ENCODE peak calls at places on chromosome 7, in four cellular contexts. One of them, this sample, is unnamed.

GRCh38 chr7:135186261-135186540 is 15.7 kb upstream of the CYREN start:
- DNase-seq in HFF-Myc: no peak
- DNase-seq in astrocyte of the cerebellum: no peak
- DNase-seq in foreskin fibroblast: no peak
- DNase-seq in this sample: no peak

GRCh38 chr7:36979810-36980248 is 255.5 kb upstream of the AOAH start:
- DNase-seq in HFF-Myc: no peak
- DNase-seq in astrocyte of the cerebellum: peak; percentile 34
- DNase-seq in foreskin fibroblast: no peak
- DNase-seq in this sample: no peak

GRCh38 chr7:105677803-105678583 is 96.7 kb upstream of the EFCAB10 start:
- DNase-seq in HFF-Myc: no peak
- DNase-seq in astrocyte of the cerebellum: no peak
- DNase-seq in foreskin fibroblast: no peak
- DNase-seq in this sample: no peak

GRCh38 chr7:71783779-71784178 is 628.4 kb downstream of the CALN1 start:
- DNase-seq in HFF-Myc: no peak
- DNase-seq in astrocyte of the cerebellum: no peak
- DNase-seq in foreskin fibroblast: no peak
- DNase-seq in this sample: no peak

GRCh38 chr7:21028186-21028989 is 241.7 kb upstream of the SP8 start:
- DNase-seq in HFF-Myc: no peak
- DNase-seq in astrocyte of the cerebellum: no peak
- DNase-seq in foreskin fibroblast: no peak
- DNase-seq in this sample: no peak

GRCh38 chr7:157139142-157140117 is 704 bp downstream of the UBE3C start:
- DNase-seq in HFF-Myc: no peak
- DNase-seq in astrocyte of the cerebellum: no peak
- DNase-seq in foreskin fibroblast: peak; percentile 74
- DNase-seq in this sample: no peak

GRCh38 chr7:156892086-156892800 is 740 bp downstream of the LMBR1 start:
- DNase-seq in HFF-Myc: no peak
- DNase-seq in astrocyte of the cerebellum: no peak
- DNase-seq in foreskin fibroblast: peak; percentile 45
- DNase-seq in this sample: no peak

GRCh38 chr7:101702362-101702850 is 73.3 kb upstream of the MYL10 start:
- DNase-seq in HFF-Myc: no peak
- DNase-seq in astrocyte of the cerebellum: no peak
- DNase-seq in foreskin fibroblast: peak; percentile 22
- DNase-seq in this sample: peak; percentile 62

GRCh38 chr7:103447073-103447960 is 1.3 kb upstream of the SLC26A5 start:
- DNase-seq in HFF-Myc: peak; percentile 6
- DNase-seq in astrocyte of the cerebellum: peak; percentile 6
- DNase-seq in foreskin fibroblast: peak; percentile 71
- DNase-seq in this sample: peak; percentile 86

GRCh38 chr7:44294325-44295069 is 30.9 kb downstream of the CAMK2B start:
- DNase-seq in HFF-Myc: no peak
- DNase-seq in astrocyte of the cerebellum: no peak
- DNase-seq in foreskin fibroblast: no peak
- DNase-seq in this sample: no peak

GRCh38 chr7:28939844-28940243 is 18.3 kb downstream of the TRIL start:
- DNase-seq in HFF-Myc: no peak
- DNase-seq in astrocyte of the cerebellum: no peak
- DNase-seq in foreskin fibroblast: no peak
- DNase-seq in this sample: no peak

GRCh38 chr7:96120856-96121255 is 201.0 kb downstream of the SLC25A13 start:
- DNase-seq in HFF-Myc: no peak
- DNase-seq in astrocyte of the cerebellum: no peak
- DNase-seq in foreskin fibroblast: peak; percentile 20
- DNase-seq in this sample: no peak

GRCh38 chr7:150466477-150466876 is 16.0 kb downstream of the GIMAP8 start:
- DNase-seq in HFF-Myc: no peak
- DNase-seq in astrocyte of the cerebellum: no peak
- DNase-seq in foreskin fibroblast: no peak
- DNase-seq in this sample: no peak

GRCh38 chr7:72435366-72435765 is 23.2 kb upstream of the CALN1 start:
- DNase-seq in HFF-Myc: no peak
- DNase-seq in astrocyte of the cerebellum: no peak
- DNase-seq in foreskin fibroblast: no peak
- DNase-seq in this sample: no peak

GRCh38 chr7:44467217-44467548 is 23.3 kb downstream of the NUDCD3 start:
- DNase-seq in HFF-Myc: no peak
- DNase-seq in astrocyte of the cerebellum: no peak
- DNase-seq in foreskin fibroblast: no peak
- DNase-seq in this sample: no peak

GRCh38 chr7:5525271-5526189 is 101.9 kb upstream of the TNRC18 start:
- DNase-seq in HFF-Myc: no peak
- DNase-seq in astrocyte of the cerebellum: no peak
- DNase-seq in foreskin fibroblast: peak; percentile 76
- DNase-seq in this sample: peak; percentile 66

GRCh38 chr7:137574836-137575235 is 231.3 kb upstream of the PTN start:
- DNase-seq in HFF-Myc: no peak
- DNase-seq in astrocyte of the cerebellum: no peak
- DNase-seq in foreskin fibroblast: peak; percentile 15
- DNase-seq in this sample: no peak

GRCh38 chr7:52107355-52107754 is 790.7 kb upstream of the COBL start:
- DNase-seq in HFF-Myc: no peak
- DNase-seq in astrocyte of the cerebellum: no peak
- DNase-seq in foreskin fibroblast: no peak
- DNase-seq in this sample: no peak

GRCh38 chr7:47073284-47073683 is 508.6 kb downstream of the TNS3 start:
- DNase-seq in HFF-Myc: no peak
- DNase-seq in astrocyte of the cerebellum: no peak
- DNase-seq in foreskin fibroblast: no peak
- DNase-seq in this sample: no peak

GRCh38 chr7:27459021-27459728 is 203.5 kb downstream of the HIBADH start:
- DNase-seq in HFF-Myc: no peak
- DNase-seq in astrocyte of the cerebellum: no peak
- DNase-seq in foreskin fibroblast: peak; percentile 67
- DNase-seq in this sample: no peak

GRCh38 chr7:45685619-45686240 is 111.6 kb downstream of the ADCY1 start:
- DNase-seq in HFF-Myc: no peak
- DNase-seq in astrocyte of the cerebellum: no peak
- DNase-seq in foreskin fibroblast: no peak
- DNase-seq in this sample: no peak

GRCh38 chr7:30469303-30469702 is 9.3 kb downstream of the NOD1 start:
- DNase-seq in HFF-Myc: peak; percentile 94
- DNase-seq in astrocyte of the cerebellum: peak; percentile 97
- DNase-seq in foreskin fibroblast: peak; percentile 98
- DNase-seq in this sample: no peak
- H3K4me3 ChIP-seq in HFF-Myc: no peak overlapping the region
- H3K4me3 ChIP-seq in astrocyte of the cerebellum: no peak overlapping the region
- H3K4me3 ChIP-seq in foreskin fibroblast: no peak overlapping the region
- H3K4me3 ChIP-seq in this sample: no peak overlapping the region

GRCh38 chr7:128858380-128859231 is 4.0 kb upstream of the ATP6V1F start:
- DNase-seq in HFF-Myc: no peak
- DNase-seq in astrocyte of the cerebellum: no peak
- DNase-seq in foreskin fibroblast: peak; percentile 36
- DNase-seq in this sample: no peak

GRCh38 chr7:128861957-128862570 is 592 bp upstream of the ATP6V1F start:
- DNase-seq in HFF-Myc: no peak
- DNase-seq in astrocyte of the cerebellum: no peak
- DNase-seq in foreskin fibroblast: no peak
- DNase-seq in this sample: no peak

GRCh38 chr7:128862571-128863432 is at the start of gene ATP6V1F:
- DNase-seq in HFF-Myc: peak; percentile 96
- DNase-seq in astrocyte of the cerebellum: peak; percentile 91
- DNase-seq in foreskin fibroblast: peak; percentile 99
- DNase-seq in this sample: peak; percentile 93

GRCh38 chr7:128859232-128860157 is 3.2 kb upstream of the ATP6V1F start:
- DNase-seq in HFF-Myc: no peak
- DNase-seq in astrocyte of the cerebellum: no peak
- DNase-seq in foreskin fibroblast: peak; percentile 41
- DNase-seq in this sample: no peak

GRCh38 chr7:128860158-128861073 is 2.2 kb upstream of the ATP6V1F start:
- DNase-seq in HFF-Myc: peak; percentile 78
- DNase-seq in astrocyte of the cerebellum: peak; percentile 49
- DNase-seq in foreskin fibroblast: peak; percentile 84
- DNase-seq in this sample: no peak
- TF ChIP-seq CTCF in HFF-Myc: peak; percentile 36
- TF ChIP-seq CTCF in astrocyte of the cerebellum: peak; percentile 23
- TF ChIP-seq CTCF in foreskin fibroblast: peak; percentile 30
- TF ChIP-seq CTCF in this sample: no peak

DNA sequence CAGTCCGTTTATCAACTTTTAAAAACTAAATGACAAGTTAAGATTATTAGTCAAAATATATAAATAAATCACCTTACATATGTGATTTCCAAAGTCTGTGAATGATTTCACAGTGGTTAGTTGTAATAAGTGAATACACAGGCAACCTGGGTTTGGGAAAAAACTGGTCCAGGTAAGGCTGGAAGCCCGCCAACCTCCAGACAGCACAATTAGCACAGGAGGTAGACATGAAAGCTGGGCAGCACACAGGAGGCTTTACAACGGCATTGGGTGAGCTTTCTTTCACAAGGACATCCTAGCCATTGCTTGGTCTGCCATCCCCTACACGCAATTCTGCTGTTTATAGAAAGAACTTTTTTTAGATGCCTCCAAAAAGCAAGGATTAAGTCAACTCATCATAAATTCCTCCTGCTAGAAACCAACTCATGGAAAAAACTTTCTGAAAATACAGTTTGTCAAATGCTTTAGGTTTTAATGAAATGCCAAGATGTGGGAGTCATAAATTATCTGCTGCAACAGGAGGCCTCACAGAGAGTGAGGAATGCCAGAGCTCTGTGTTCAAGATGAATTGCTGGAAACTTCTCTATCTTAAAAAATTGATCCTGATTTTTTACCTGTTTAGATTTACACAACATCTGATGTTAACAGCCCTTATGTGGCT is 346.8 kb upstream of the NFE2L3 start:
- DNase-seq in HFF-Myc: no peak
- DNase-seq in astrocyte of the cerebellum: no peak
- DNase-seq in foreskin fibroblast: no peak
- DNase-seq in this sample: no peak
- H3K4me3 ChIP-seq in HFF-Myc: no peak overlapping the region
- H3K4me3 ChIP-seq in astrocyte of the cerebellum: no peak overlapping the region
- H3K4me3 ChIP-seq in foreskin fibroblast: no peak overlapping the region
- H3K4me3 ChIP-seq in this sample: no peak overlapping the region

GRCh38 chr7:155509025-155509724 is 37.2 kb downstream of the CNPY1 start:
- DNase-seq in HFF-Myc: no peak
- DNase-seq in astrocyte of the cerebellum: no peak
- DNase-seq in foreskin fibroblast: no peak
- DNase-seq in this sample: no peak

GRCh38 chr7:155506854-155507337 is 39.5 kb downstream of the CNPY1 start:
- DNase-seq in HFF-Myc: no peak
- DNase-seq in astrocyte of the cerebellum: no peak
- DNase-seq in foreskin fibroblast: peak; percentile 21
- DNase-seq in this sample: peak; percentile 14

GRCh38 chr7:155508372-155509024 is 37.9 kb downstream of the CNPY1 start:
- DNase-seq in HFF-Myc: no peak
- DNase-seq in astrocyte of the cerebellum: no peak
- DNase-seq in foreskin fibroblast: no peak
- DNase-seq in this sample: no peak

GRCh38 chr7:155509725-155510551 is 36.4 kb downstream of the CNPY1 start:
- DNase-seq in HFF-Myc: no peak
- DNase-seq in astrocyte of the cerebellum: no peak
- DNase-seq in foreskin fibroblast: peak; percentile 9
- DNase-seq in this sample: no peak

DNA sequence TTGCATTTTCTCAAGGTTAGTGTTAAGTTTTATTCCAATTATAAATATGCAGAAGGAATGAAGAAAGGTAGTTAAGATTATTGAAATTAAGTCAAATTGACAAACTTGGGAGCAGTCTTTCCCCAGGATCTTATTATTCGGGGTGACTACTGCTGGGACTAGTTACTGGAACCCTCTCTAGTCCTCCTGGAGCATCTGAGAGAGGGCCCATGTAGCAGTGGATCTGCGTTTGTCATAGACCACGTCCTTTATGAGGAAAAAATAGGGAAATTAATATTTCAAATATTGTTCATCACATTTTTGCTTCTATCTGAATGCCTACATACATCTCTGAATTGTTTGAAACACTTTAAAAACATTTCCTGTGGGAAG is 41.0 kb downstream of the CNPY1 start:
- DNase-seq in HFF-Myc: no peak
- DNase-seq in astrocyte of the cerebellum: no peak
- DNase-seq in foreskin fibroblast: no peak
- DNase-seq in this sample: no peak
- TF ChIP-seq CTCF in HFF-Myc: no peak
- TF ChIP-seq CTCF in astrocyte of the cerebellum: no peak
- TF ChIP-seq CTCF in foreskin fibroblast: no peak
- TF ChIP-seq CTCF in this sample: no peak

DNA sequence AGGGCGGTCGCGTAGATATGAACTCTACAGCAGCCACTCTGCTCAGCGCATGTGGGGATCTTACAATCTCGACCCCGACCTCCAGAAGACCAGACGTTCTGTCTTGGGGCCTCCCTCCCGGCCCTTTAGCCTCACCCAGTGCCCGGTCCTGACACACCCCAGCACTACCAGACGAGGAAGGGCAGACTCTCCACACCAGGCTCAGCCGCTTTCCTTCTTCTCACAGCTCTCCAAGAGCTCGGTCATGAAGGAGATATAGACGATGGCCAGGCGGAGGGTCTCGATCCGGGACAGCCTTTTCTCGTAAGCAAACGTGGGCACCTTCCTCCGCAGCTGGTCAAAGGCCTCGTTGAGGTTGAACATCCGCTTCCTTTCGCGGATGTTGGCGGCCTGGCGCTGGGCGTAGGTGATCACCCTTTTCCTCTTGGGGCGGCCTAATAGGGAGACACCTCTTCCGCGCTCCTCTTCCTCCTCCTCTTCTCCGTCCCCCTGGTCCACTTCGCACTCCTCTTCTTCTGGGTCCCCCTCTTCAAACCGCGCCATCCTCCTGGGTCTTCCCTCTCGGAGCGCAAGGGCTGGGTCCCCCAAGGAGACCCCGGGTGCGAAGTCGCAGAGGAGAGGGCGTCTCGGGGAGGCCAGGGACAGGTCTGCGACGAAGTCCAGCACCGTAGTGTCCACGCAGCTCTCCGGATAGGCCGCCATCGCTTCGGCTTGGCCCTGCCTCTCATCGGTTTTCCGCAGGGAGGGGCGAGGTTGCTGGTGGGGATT is at the start of gene FERD3L:
- DNase-seq in HFF-Myc: no peak
- DNase-seq in astrocyte of the cerebellum: no peak
- DNase-seq in foreskin fibroblast: no peak
- DNase-seq in this sample: no peak
- H3K4me3 ChIP-seq in HFF-Myc: no peak within 1 kb of the TSS
- H3K4me3 ChIP-seq in astrocyte of the cerebellum: peak within 1 kb of the TSS; percentile 16
- H3K4me3 ChIP-seq in foreskin fibroblast: peak within 1 kb of the TSS; percentile 10
- H3K4me3 ChIP-seq in this sample: no peak within 1 kb of the TSS

DNA sequence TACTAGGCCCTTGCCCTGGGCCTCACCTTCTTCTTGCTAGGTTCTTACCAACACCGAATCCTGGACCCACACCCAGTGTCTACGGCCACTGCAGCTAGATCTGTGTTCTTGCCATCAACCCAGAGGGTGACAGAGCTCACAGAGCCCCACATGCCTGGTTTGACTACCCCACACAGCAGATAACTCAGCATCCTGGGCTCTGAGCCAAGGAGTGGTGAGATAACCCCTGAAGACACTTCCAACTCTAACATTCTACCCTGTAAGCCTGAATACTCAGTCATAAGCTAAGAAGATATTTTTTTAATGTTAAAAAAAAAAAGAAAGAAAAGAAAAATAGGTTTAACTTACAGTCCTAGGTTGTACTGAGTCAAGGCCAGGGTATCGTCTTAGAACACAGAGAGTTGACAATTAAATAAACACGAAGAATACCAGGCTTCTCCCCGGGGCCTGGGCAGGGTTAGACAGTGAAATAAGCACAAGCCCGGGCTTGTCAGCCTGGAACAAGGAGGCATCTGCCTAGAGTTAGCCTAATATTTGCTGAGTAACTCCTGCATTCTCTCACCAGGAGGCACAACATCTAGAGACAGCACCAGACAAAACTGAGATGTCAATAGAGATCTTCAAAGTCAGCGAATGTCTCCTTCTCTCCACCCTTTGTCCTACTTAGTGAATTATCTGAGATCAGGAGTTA is 556.5 kb upstream of the LRRN3 start:
- DNase-seq in HFF-Myc: no peak
- DNase-seq in astrocyte of the cerebellum: no peak
- DNase-seq in foreskin fibroblast: peak; percentile 61
- DNase-seq in this sample: peak; percentile 98
- TF ChIP-seq CTCF in HFF-Myc: no peak
- TF ChIP-seq CTCF in astrocyte of the cerebellum: no peak
- TF ChIP-seq CTCF in foreskin fibroblast: no peak
- TF ChIP-seq CTCF in this sample: peak; percentile 48